ENCODE peak calls at places on chromosome 16, in seven cellular contexts. B is tibial nerve, Z is vagina, O is pancreas, H is ovary, V is left ventricle myocardium inferior, E is heart left ventricle. T is an unnamed sample.

GRCh38 chr16:1002399-1003161 is 21.0 kb downstream of the SOX8 start:
- DNase-seq in O (no peak), Z (no peak), E (no peak), B (no peak), V (no peak), H (peak; percentile 38), T (no peak)

GRCh38 chr16:28495098-28495793 is 803 bp downstream of the APOBR start:
- DNase-seq in Z (no peak), B (no peak), H (no peak), V (no peak), O (no peak), E (no peak), T (no peak)

GRCh38 chr16:27474041-27474440 is 72.1 kb downstream of the IL21R start:
- DNase-seq in H (no peak), O (peak; percentile 26), Z (no peak), B (no peak), V (no peak), E (no peak), T (no peak)

GRCh38 chr16:57522960-57523359 is 13.4 kb downstream of the CCDC102A start:
- DNase-seq in Z (no peak), V (no peak), B (no peak), E (no peak), O (no peak), H (no peak), T (no peak)

GRCh38 chr16:82684246-82684645 is 57.5 kb downstream of the CDH13 start:
- DNase-seq in H (no peak), E (no peak), V (no peak), Z (no peak), O (no peak), B (no peak), T (no peak)

GRCh38 chr16:49409121-49409520 is 35.5 kb downstream of the C16orf78 start:
- DNase-seq in E (no peak), Z (no peak), H (no peak), B (no peak), V (no peak), O (no peak), T (peak; percentile 50)

GRCh38 chr16:88005148-88005547 is 53.9 kb downstream of the BANP start:
- DNase-seq in H (no peak), Z (no peak), B (no peak), V (no peak), E (no peak), O (no peak), T (no peak)

GRCh38 chr16:30720086-30720485 is 21.1 kb downstream of the SRCAP start:
- DNase-seq in B (no peak), O (peak; percentile 29), E (no peak), Z (no peak), H (no peak), V (no peak), T (no peak)

GRCh38 chr16:53821957-53822625 is 118.1 kb downstream of the FTO start:
- DNase-seq in B (no peak), H (no peak), Z (no peak), O (no peak), V (no peak), E (no peak), T (no peak)

GRCh38 chr16:69064164-69064563 is 41.3 kb upstream of the HAS3 start:
- DNase-seq in E (no peak), V (no peak), Z (no peak), B (no peak), H (no peak), O (no peak), T (no peak)

GRCh38 chr16:1475552-1476114 is 805 bp upstream of the CLCN7 start:
- DNase-seq in B (no peak), V (no peak), E (no peak), O (peak; percentile 48), H (peak; percentile 45), Z (no peak), T (no peak)

GRCh38 chr16:3115561-3115960 is 3.2 kb downstream of the ZNF205 start:
- DNase-seq in B (no peak), O (no peak), Z (no peak), H (no peak), V (no peak), E (no peak), T (no peak)

GRCh38 chr16:69727916-69728270 is 1.5 kb upstream of the NQO1 start:
- DNase-seq in E (no peak), Z (no peak), V (peak; percentile 36), B (no peak), H (no peak), O (no peak), T (no peak)

GRCh38 chr16:54806378-54806777 is 124.3 kb upstream of the IRX5 start:
- DNase-seq in E (no peak), Z (no peak), V (no peak), B (no peak), H (no peak), O (no peak), T (no peak)

GRCh38 chr16:70253291-70254094 is 1.8 kb upstream of the EXOSC6 start:
- DNase-seq in Z (no peak), E (no peak), B (no peak), O (peak; percentile 67), V (no peak), H (no peak), T (no peak)

GRCh38 chr16:14249291-14250032 is 178.3 kb downstream of the MRTFB start:
- DNase-seq in H (peak; percentile 33), Z (no peak), E (peak; percentile 23), B (peak; percentile 22), O (no peak), V (no peak), T (no peak)

GRCh38 chr16:29231231-29231630 is 175.3 kb downstream of the NPIPB11 start:
- DNase-seq in H (peak; percentile 67), V (no peak), E (no peak), Z (peak; percentile 60), B (no peak), O (no peak), T (no peak)

GRCh38 chr16:81170824-81171223 is 67.7 kb upstream of the BCO1 start:
- DNase-seq in B (no peak), V (no peak), H (no peak), Z (no peak), O (no peak), E (no peak), T (no peak)

GRCh38 chr16:66894055-66894454 is 13.7 kb downstream of the PDP2 start:
- DNase-seq in E (no peak), H (no peak), O (no peak), V (no peak), B (no peak), Z (no peak), T (no peak)

GRCh38 chr16:66898207-66898606 is 17.9 kb downstream of the PDP2 start:
- DNase-seq in O (no peak), B (no peak), V (no peak), E (peak; percentile 50), Z (no peak), H (peak; percentile 79), T (no peak)

GRCh38 chr16:66895999-66896398 is 15.7 kb downstream of the PDP2 start:
- DNase-seq in O (no peak), H (no peak), Z (no peak), E (no peak), B (no peak), V (no peak), T (no peak)

GRCh38 chr16:66895697-66895995 is 15.3 kb downstream of the PDP2 start:
- DNase-seq in E (no peak), O (no peak), H (no peak), V (no peak), Z (no peak), B (no peak), T (no peak)

DNA sequence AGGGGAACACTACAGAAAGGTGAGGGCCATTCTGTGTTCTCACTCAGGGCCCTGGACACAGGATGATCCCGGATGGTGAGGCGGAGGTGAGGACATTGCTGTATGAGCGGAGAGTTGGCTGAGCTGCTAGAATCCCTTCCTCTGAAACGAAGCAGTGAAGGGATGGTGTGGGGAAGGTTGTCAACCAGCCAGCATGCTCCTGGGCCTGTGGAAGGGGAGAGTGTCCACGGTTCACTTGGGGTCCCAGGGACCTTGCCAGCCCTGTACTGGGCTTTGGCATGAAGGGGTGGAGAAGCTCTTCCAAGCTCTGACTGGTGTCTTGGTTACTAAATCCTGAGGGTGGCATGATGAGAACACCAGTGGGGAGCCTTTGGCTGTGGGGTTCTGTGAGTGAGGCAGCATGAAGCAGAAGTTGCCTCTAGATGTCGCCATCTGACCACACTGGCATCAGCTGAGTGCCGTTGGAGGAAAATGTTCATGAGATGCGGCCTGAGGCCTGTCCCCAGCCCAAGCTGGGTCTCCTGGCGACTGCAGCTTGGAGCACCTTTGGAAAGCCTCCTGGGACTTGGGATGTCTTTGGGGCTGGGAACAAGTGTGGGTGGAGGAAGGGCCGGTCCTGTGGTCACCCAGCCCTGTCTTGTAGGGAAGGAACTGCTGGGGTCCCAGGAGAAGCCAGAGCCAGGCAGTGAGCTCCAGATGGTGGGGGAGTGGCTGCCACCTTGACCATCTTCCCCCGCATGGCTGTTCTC is 14.8 kb downstream of the PDP2 start:
- DNase-seq in O (no peak), H (peak; percentile 78), E (peak; percentile 70), B (peak; percentile 40), Z (no peak), V (peak; percentile 63), T (no peak)
- TF ChIP-seq CTCF in O (peak; percentile 48), H (peak; percentile 84), E (peak; percentile 82), B (peak; percentile 64), Z (peak; percentile 31), V (peak; percentile 89), T (peak; percentile 78)

GRCh38 chr16:9913604-9914330 is 268.5 kb downstream of the GRIN2A start:
- DNase-seq in V (no peak), Z (no peak), O (no peak), H (no peak), E (no peak), B (no peak), T (no peak)
- H3K27ac ChIP-seq in V (no peak overlapping the region), Z (no peak overlapping the region), O (no peak overlapping the region), H (peak overlapping the region; percentile 74), E (no peak overlapping the region), B (no peak overlapping the region), T (peak overlapping the region; percentile 7)

DNA sequence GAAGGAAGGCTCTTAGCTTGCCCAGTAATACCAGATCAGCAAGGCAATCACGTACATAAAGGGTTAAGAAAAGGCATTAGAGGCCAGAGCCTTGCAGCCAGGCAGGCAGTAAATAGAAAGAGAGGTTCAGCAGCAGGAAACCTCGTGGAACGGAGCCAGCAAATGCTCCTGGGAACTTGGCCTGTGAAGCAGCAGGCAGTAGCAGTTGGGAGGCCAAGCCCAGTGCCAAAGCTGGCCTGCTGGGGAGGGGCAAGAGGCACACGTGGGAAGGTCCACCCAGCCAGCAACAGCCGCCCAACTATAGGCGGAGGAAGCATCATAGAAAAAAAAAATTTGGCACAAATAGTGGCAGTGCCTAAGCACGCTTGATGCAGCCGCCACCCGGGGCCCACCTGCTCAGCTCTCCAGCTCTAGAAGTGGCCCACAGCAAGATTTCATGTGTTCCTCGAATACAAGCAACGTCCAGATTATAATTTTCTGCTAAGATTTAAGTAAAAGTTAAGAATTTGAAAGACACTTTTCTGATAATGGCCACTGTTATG is 2339.5 kb downstream of the TP53TG3F start:
- DNase-seq in B (no peak), Z (no peak), O (peak; percentile 38), V (peak; percentile 69), E (peak; percentile 75), H (no peak), T (no peak)
- H3K4me3 ChIP-seq in B (no peak overlapping the region), Z (no peak overlapping the region), O (no peak overlapping the region), V (no peak overlapping the region), E (no peak overlapping the region), H (no peak overlapping the region), T (no peak overlapping the region)

DNA sequence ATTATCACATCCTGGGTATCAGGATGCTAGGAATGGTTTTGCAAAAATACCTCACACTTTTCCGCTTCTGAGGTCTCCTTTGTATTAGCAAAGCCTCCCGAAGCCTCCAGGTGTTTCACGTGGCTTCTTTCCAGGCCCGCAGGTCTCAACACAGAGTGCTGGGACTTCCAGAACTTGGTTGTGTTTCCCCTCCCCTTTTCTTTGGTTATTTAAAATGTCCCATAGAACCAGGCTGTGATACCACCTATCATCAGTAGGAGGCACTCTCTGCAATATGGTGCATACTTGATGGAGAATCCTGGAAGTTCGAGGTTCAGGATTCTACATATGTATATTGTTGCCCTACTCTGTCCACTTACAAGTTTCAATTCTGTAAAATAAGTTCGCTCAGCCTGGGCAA is 28.8 kb downstream of the ATP2C2 start:
- DNase-seq in V (no peak), Z (no peak), O (no peak), B (no peak), E (no peak), H (no peak), T (no peak)
- TF ChIP-seq CTCF in V (no peak), Z (no peak), O (no peak), B (no peak), E (no peak), H (no peak), T (no peak)

T was measured in coronary artery.